ENCODE peak calls at places on chromosomes 5 and 9, in five cellular contexts. L, G, J, O and B are unnamed samples.

GRCh38 chr9:127777368-127777960 is 1.0 kb downstream of the SH2D3C start:
- DNase-seq in L (no peak), G (no peak), J (no peak), O (no peak), B (no peak)

GRCh38 chr5:131523500-131524185 is 111.4 kb downstream of the RAPGEF6 start:
- DNase-seq in L (no peak), G (no peak), J (no peak), O (no peak), B (no peak)

GRCh38 chr5:102879741-102880140 is 124.6 kb downstream of the PAM start:
- DNase-seq in L (no peak), G (no peak), J (no peak), O (no peak), B (no peak)

GRCh38 chr5:158966691-158967090 is 133.0 kb downstream of the EBF1 start:
- DNase-seq in L (no peak), G (no peak), J (no peak), O (no peak), B (no peak)

GRCh38 chr5:160539431-160539830 is 117.8 kb downstream of the PTTG1 start:
- DNase-seq in L (no peak), G (no peak), J (no peak), O (no peak), B (no peak)

GRCh38 chr5:143225511-143225910 is 178.0 kb downstream of the NR3C1 start:
- DNase-seq in L (no peak), G (no peak), J (no peak), O (no peak), B (no peak)

GRCh38 chr5:143837306-143837848 is 25.4 kb downstream of the HMHB1 start:
- DNase-seq in L (no peak), G (no peak), J (no peak), O (no peak), B (no peak)

GRCh38 chr5:73617510-73618279 is 8.3 kb upstream of the ARHGEF28 start:
- DNase-seq in L (peak), G (no peak), J (no peak), O (no peak), B (no peak)

GRCh38 chr5:128154943-128155342 is 71.4 kb downstream of the SLC12A2 start:
- DNase-seq in L (no peak), G (no peak), J (no peak), O (no peak), B (no peak)

GRCh38 chr5:94705427-94705826 is 87.0 kb downstream of the SLF1 start:
- DNase-seq in L (no peak), G (no peak), J (no peak), O (no peak), B (no peak)

GRCh38 chr5:171435908-171436307 is 16.5 kb downstream of the FGF18 start:
- DNase-seq in L (no peak), G (no peak), J (no peak), O (no peak), B (no peak)

GRCh38 chr5:15026944-15027343 is 155.4 kb upstream of the ANKH start:
- DNase-seq in L (no peak), G (no peak), J (no peak), O (no peak), B (no peak)

GRCh38 chr5:35186749-35187148 is 43.5 kb downstream of the PRLR start:
- DNase-seq in L (no peak), G (no peak), J (no peak), O (no peak), B (no peak)

GRCh38 chr5:174387448-174387847 is 336.9 kb upstream of the MSX2 start:
- DNase-seq in L (peak), G (no peak), J (no peak), O (no peak), B (no peak)

GRCh38 chr9:87711857-87712800 is 13.8 kb upstream of the CTSL start:
- DNase-seq in L (peak), G (no peak), J (no peak), O (no peak), B (no peak)

GRCh38 chr9:136587145-136587943 is 41.5 kb upstream of the NOTCH1 start:
- DNase-seq in L (no peak), G (no peak), J (peak), O (no peak), B (no peak)